ENCODE peak calls at places on chromosomes 13 and 19, in five cellular contexts. A, K, N, R and P are unnamed samples.

GRCh38 chr13:23776698-23777570 is 112.3 kb downstream of the MIPEP start:
- DNase-seq in A (peak; percentile 42), K (no peak), N (no peak), R (no peak), P (no peak)

GRCh38 chr13:31972453-31972852 is 59.1 kb upstream of the FRY start:
- DNase-seq in A (no peak), K (no peak), N (no peak), R (no peak), P (no peak)

GRCh38 chr13:31129419-31129818 is 32.3 kb downstream of the HSPH1 start:
- DNase-seq in A (no peak), K (no peak), N (no peak), R (no peak), P (no peak)

GRCh38 chr19:53870485-53870844 is 2.8 kb downstream of the MYADM start:
- DNase-seq in A (no peak), K (peak; percentile 73), N (no peak), R (no peak), P (no peak)

GRCh38 chr19:35442091-35442490 is 6.0 kb upstream of the FFAR2 start:
- DNase-seq in A (no peak), K (no peak), N (no peak), R (peak; percentile 51), P (no peak)

GRCh38 chr13:72565893-72566292 is 161.5 kb downstream of the MZT1 start:
- DNase-seq in A (peak; percentile 39), K (no peak), N (peak; percentile 25), R (no peak), P (no peak)

GRCh38 chr19:14478113-14478545 is 3.0 kb upstream of the PTGER1 start:
- DNase-seq in A (no peak), K (no peak), N (no peak), R (no peak), P (no peak)

GRCh38 chr19:17536957-17537356 is 18.5 kb upstream of the COLGALT1 start:
- DNase-seq in A (no peak), K (no peak), N (no peak), R (no peak), P (no peak)

GRCh38 chr13:97437729-97438128 is 3.8 kb downstream of the RAP2A start:
- DNase-seq in A (no peak), K (no peak), N (no peak), R (no peak), P (no peak)

GRCh38 chr19:41646589-41647204 is 19.8 kb upstream of the CEACAM4 start:
- DNase-seq in A (peak; percentile 29), K (no peak), N (no peak), R (no peak), P (no peak)

GRCh38 chr19:10544242-10544752 is 593 bp downstream of the ATG4D start:
- DNase-seq in A (no peak), K (peak; percentile 82), N (no peak), R (no peak), P (peak; percentile 53)

GRCh38 chr13:73702419-73703071 is 431.7 kb downstream of the KLF12 start:
- DNase-seq in A (no peak), K (no peak), N (no peak), R (no peak), P (no peak)

GRCh38 chr19:17482877-17483604 is 12.7 kb downstream of the SLC27A1 start:
- DNase-seq in A (no peak), K (no peak), N (no peak), R (no peak), P (no peak)

GRCh38 chr19:3406571-3407111 is 40.3 kb downstream of the NFIC start:
- DNase-seq in A (no peak), K (no peak), N (no peak), R (no peak), P (peak; percentile 52)

GRCh38 chr19:11197291-11198174 is at the start of gene KANK2:
- DNase-seq in A (peak; percentile 85), K (peak; percentile 95), N (peak; percentile 71), R (peak; percentile 73), P (peak; percentile 92)

GRCh38 chr13:96710166-96710866 is 284.0 kb downstream of the OXGR1 start:
- DNase-seq in A (no peak), K (no peak), N (no peak), R (no peak), P (no peak)

GRCh38 chr13:76024151-76024550 is 388.0 kb downstream of the LMO7 start:
- DNase-seq in A (no peak), K (no peak), N (no peak), R (no peak), P (no peak)

GRCh38 chr19:51029718-51030117 is 3.3 kb upstream of the KLK11 start:
- DNase-seq in A (no peak), K (no peak), N (no peak), R (no peak), P (no peak)

GRCh38 chr13:75327132-75327505 is 154.8 kb downstream of the TBC1D4 start:
- DNase-seq in A (no peak), K (no peak), N (no peak), R (no peak), P (no peak)

GRCh38 chr13:46087481-46087880 is 17.4 kb downstream of the CPB2 start:
- DNase-seq in A (no peak), K (no peak), N (no peak), R (no peak), P (no peak)

GRCh38 chr13:110493161-110493593 is 68.3 kb downstream of the RAB20 start:
- DNase-seq in A (no peak), K (no peak), N (no peak), R (no peak), P (no peak)
- H3K36me3 ChIP-seq in A (peaks cover 36% of the 10 kb centered on the region), K (no peaks in the 10 kb centered on the region), N (peaks cover 56% of the 10 kb centered on the region), R (peaks cover 85% of the 10 kb centered on the region), P (no peaks in the 10 kb centered on the region)

GRCh38 chr19:5425260-5425659 is 30.0 kb upstream of the ZNRF4 start:
- DNase-seq in A (no peak), K (no peak), N (no peak), R (no peak), P (no peak)

GRCh38 chr19:5418676-5419075 is 36.5 kb upstream of the ZNRF4 start:
- DNase-seq in A (no peak), K (no peak), N (no peak), R (no peak), P (no peak)

GRCh38 chr19:5424192-5424973 is 30.8 kb upstream of the ZNRF4 start:
- DNase-seq in A (no peak), K (no peak), N (no peak), R (no peak), P (no peak)

GRCh38 chr19:5423567-5424125 is 31.6 kb upstream of the ZNRF4 start:
- DNase-seq in A (no peak), K (no peak), N (no peak), R (no peak), P (no peak)
- H3K9me3 ChIP-seq in A (no peaks in the 10 kb centered on the region), K (no peaks in the 10 kb centered on the region), N (no peaks in the 10 kb centered on the region), R (no peaks in the 10 kb centered on the region), P (no peaks in the 10 kb centered on the region)

DNA sequence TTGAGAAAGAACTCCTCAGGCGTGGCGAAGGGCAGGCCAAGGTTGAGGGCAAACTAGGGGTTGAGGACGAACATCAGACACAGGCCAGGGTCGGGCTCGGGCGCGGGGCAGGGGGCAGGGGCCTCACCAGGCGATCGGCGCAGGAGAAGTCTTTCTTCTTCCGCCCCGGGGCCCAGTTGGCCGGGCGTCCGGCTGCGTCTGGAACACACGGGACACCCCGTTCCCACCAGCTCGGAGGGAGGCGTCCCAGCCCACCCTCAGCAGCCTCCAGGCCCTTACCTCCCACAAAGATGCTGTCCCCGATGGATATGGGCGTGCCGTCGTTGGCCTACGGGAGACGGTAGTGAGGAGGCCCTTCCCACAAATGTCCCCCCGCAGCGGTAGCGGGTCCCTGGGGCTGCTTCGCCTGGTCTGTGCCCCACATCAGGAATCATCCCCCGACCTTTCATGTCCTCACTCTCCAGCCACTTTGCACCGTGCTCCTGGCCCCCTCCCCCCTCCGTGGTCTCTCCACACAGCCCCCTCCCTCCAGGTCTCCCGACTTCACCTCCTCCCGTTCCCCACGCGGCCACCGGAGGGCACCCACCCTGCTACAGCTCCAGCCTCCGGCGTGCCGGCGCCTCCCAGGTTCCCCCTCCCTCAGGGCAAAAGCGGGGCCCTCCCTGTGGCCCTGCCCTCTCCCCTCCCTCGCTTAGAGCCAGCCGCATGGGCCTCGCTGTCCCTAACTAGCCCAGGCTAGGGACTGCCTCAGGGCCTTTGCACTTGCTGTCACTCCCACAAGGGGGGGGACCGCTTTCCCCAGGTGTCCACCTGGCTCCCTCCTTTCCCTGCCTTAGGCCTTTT is 4.7 kb downstream of the PNKP start:
- DNase-seq in A (no peak), K (peak; percentile 43), N (no peak), R (no peak), P (peak; percentile 89)
- TF ChIP-seq CTCF in A (peak; percentile 35), K (no peak), N (peak; percentile 36), R (no peak), P (no peak)

GRCh38 chr13:79442221-79442620 is 36.2 kb upstream of the RBM26 start:
- DNase-seq in A (no peak), K (no peak), N (no peak), R (no peak), P (no peak)

GRCh38 chr13:79447141-79447540 is 33.8 kb upstream of the NDFIP2 start:
- DNase-seq in A (no peak), K (no peak), N (no peak), R (no peak), P (no peak)

GRCh38 chr13:79445968-79446645 is 34.8 kb upstream of the NDFIP2 start:
- DNase-seq in A (no peak), K (no peak), N (no peak), R (no peak), P (no peak)

GRCh38 chr13:79440958-79441553 is 35.0 kb upstream of the RBM26 start:
- DNase-seq in A (no peak), K (peak; percentile 54), N (no peak), R (no peak), P (no peak)

DNA sequence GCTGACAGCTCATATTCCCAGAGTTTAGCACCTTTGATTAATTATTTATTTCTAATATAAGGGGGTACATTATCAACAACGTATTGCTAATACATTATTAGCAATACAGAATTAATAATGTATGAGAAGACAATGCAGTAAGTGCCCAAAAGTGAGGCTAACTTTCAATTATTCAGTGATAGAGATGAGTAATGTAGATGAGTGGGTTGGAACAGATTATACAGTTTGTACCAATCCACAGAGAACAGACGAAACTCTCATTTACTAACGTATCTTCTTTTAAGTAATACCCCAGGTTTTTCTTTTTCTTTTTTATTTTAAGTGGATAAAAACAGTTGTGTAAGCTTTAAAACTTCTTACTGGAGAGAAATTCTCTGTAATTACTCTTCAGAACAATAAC is 36.7 kb upstream of the RBM26 start:
- DNase-seq in A (no peak), K (no peak), N (no peak), R (no peak), P (no peak)
- H3K36me3 ChIP-seq in A (no peaks in the 10 kb centered on the region), K (no peaks in the 10 kb centered on the region), N (no peaks in the 10 kb centered on the region), R (no peaks in the 10 kb centered on the region), P (no peaks in the 10 kb centered on the region)

DNA sequence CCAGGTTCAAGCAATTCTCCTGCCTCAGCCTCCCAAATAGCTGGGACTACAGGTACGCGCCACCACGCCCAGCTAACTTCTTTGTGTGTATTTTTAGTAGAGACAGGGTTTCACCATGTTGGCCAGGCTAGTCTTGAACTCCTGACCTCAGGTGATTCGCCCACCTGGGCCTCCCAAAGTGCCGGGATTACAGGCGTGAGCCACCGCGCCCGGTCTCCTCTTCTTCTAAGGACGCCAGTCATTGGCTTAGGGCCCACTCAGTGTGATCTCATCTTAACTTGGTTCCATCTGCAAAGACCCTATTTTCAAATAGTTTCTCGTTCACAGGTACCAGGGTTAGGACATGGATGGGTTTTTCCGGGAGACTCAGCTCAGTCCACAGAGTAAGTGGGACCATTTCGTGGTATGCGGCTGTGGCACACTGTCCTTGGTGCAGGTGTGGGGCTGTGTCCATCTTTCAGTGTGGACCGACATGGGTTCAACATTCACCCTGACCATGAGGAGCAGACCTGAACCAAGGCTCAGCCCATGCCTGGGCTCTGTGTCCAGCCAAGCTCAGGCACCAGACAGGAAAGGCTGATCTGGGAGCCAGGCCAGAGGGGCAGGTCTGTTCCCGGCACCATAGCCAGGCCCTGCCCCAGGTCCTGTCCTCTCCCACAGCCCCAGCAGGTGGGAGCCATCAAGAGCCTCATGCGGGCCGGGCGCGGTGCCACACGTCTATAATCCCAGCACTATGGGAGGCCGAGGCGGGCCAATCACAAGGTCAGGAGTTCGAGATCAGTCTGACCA is 2.8 kb upstream of the MKNK2 start:
- DNase-seq in A (peak; percentile 97), K (peak; percentile 75), N (peak; percentile 69), R (peak; percentile 54), P (peak; percentile 95)
- H3K9me3 ChIP-seq in A (no peaks in the 10 kb centered on the region), K (no peaks in the 10 kb centered on the region), N (no peaks in the 10 kb centered on the region), R (no peaks in the 10 kb centered on the region), P (no peaks in the 10 kb centered on the region)